ENCODE peak calls at places on chromosome 6, in four cellular contexts. One of them, this sample, is unnamed.
A peak's percentile ranks its signal among the peaks of the same experiment; 100 is the strongest.

GRCh38 chr6:115680621-115681020 is 380.1 kb downstream of the FRK start:
- DNase-seq in HepG2: no peak
- DNase-seq in sigmoid colon: peak; percentile 51
- DNase-seq in A549: no peak
- DNase-seq in this sample: no peak

GRCh38 chr6:134299236-134299635 is 18.7 kb downstream of the SGK1 start:
- DNase-seq in HepG2: peak; percentile 58
- DNase-seq in sigmoid colon: no peak
- DNase-seq in A549: peak; percentile 37
- DNase-seq in this sample: no peak

GRCh38 chr6:104682722-104683643 is 176.7 kb downstream of the HACE1 start:
- DNase-seq in HepG2: peak; percentile 40
- DNase-seq in sigmoid colon: no peak
- DNase-seq in A549: peak; percentile 66
- DNase-seq in this sample: no peak

GRCh38 chr6:24489881-24490280 is 503 bp upstream of the GPLD1 start:
- DNase-seq in HepG2: peak; percentile 46
- DNase-seq in sigmoid colon: no peak
- DNase-seq in A549: no peak
- DNase-seq in this sample: no peak

GRCh38 chr6:80622641-80623040 is 516.2 kb downstream of the BCKDHB start:
- DNase-seq in HepG2: no peak
- DNase-seq in sigmoid colon: no peak
- DNase-seq in A549: peak; percentile 6
- DNase-seq in this sample: no peak

GRCh38 chr6:142444800-142445405 is 143.1 kb downstream of the ADGRG6 start:
- DNase-seq in HepG2: no peak
- DNase-seq in sigmoid colon: no peak
- DNase-seq in A549: no peak
- DNase-seq in this sample: no peak

GRCh38 chr6:135331002-135331401 is 149.9 kb downstream of the MYB start:
- DNase-seq in HepG2: no peak
- DNase-seq in sigmoid colon: no peak
- DNase-seq in A549: no peak
- DNase-seq in this sample: no peak

GRCh38 chr6:109304284-109305015 is 77.8 kb downstream of the CD164 start:
- DNase-seq in HepG2: no peak
- DNase-seq in sigmoid colon: no peak
- DNase-seq in A549: no peak
- DNase-seq in this sample: no peak

GRCh38 chr6:90860822-90861601 is 274.1 kb upstream of the MAP3K7 start:
- DNase-seq in HepG2: peak; percentile 1
- DNase-seq in sigmoid colon: no peak
- DNase-seq in A549: peak; percentile 6
- DNase-seq in this sample: no peak

GRCh38 chr6:131744888-131745287 is 34.1 kb upstream of the CTAGE9 start:
- DNase-seq in HepG2: no peak
- DNase-seq in sigmoid colon: no peak
- DNase-seq in A549: no peak
- DNase-seq in this sample: no peak

GRCh38 chr6:105692630-105693212 is 289.8 kb upstream of the PREP start:
- DNase-seq in HepG2: no peak
- DNase-seq in sigmoid colon: no peak
- DNase-seq in A549: no peak
- DNase-seq in this sample: no peak

GRCh38 chr6:21883929-21884328 is 290.4 kb downstream of the SOX4 start:
- DNase-seq in HepG2: no peak
- DNase-seq in sigmoid colon: no peak
- DNase-seq in A549: no peak
- DNase-seq in this sample: no peak

GRCh38 chr6:40536442-40536841 is 50.7 kb downstream of the LRFN2 start:
- DNase-seq in HepG2: peak; percentile 18
- DNase-seq in sigmoid colon: no peak
- DNase-seq in A549: peak; percentile 15
- DNase-seq in this sample: no peak

GRCh38 chr6:40779399-40779798 is 192.2 kb upstream of the LRFN2 start:
- DNase-seq in HepG2: no peak
- DNase-seq in sigmoid colon: no peak
- DNase-seq in A549: no peak
- DNase-seq in this sample: no peak

GRCh38 chr6:157757430-157758403 is 65.3 kb upstream of the SNX9 start:
- DNase-seq in HepG2: no peak
- DNase-seq in sigmoid colon: no peak
- DNase-seq in A549: no peak
- DNase-seq in this sample: peak; percentile 77

GRCh38 chr6:157758516-157759023 is 64.5 kb upstream of the SNX9 start:
- DNase-seq in HepG2: no peak
- DNase-seq in sigmoid colon: no peak
- DNase-seq in A549: no peak
- DNase-seq in this sample: peak; percentile 88

GRCh38 chr6:157755032-157755751 is 67.9 kb upstream of the SNX9 start:
- DNase-seq in HepG2: no peak
- DNase-seq in sigmoid colon: no peak
- DNase-seq in A549: no peak
- DNase-seq in this sample: no peak

GRCh38 chr6:157755752-157756411 is 67.2 kb upstream of the SNX9 start:
- DNase-seq in HepG2: no peak
- DNase-seq in sigmoid colon: no peak
- DNase-seq in A549: no peak
- DNase-seq in this sample: no peak

GRCh38 chr6:157756708-157757429 is 66.2 kb upstream of the SNX9 start:
- DNase-seq in HepG2: peak; percentile 81
- DNase-seq in sigmoid colon: peak; percentile 93
- DNase-seq in A549: peak; percentile 70
- DNase-seq in this sample: peak; percentile 98
- TF ChIP-seq EP300 in HepG2: no peak
- TF ChIP-seq EP300 in sigmoid colon: no peak
- TF ChIP-seq EP300 in A549: no peak
- TF ChIP-seq EP300 in this sample: no peak

GRCh38 chr6:138640028-138640427 is 133.5 kb upstream of the CCDC28A start:
- DNase-seq in HepG2: no peak
- DNase-seq in sigmoid colon: no peak
- DNase-seq in A549: no peak
- DNase-seq in this sample: no peak

GRCh38 chr6:138638626-138639025 is 134.9 kb upstream of the CCDC28A start:
- DNase-seq in HepG2: no peak
- DNase-seq in sigmoid colon: no peak
- DNase-seq in A549: no peak
- DNase-seq in this sample: no peak

GRCh38 chr6:138643210-138643609 is 130.4 kb upstream of the CCDC28A start:
- DNase-seq in HepG2: peak; percentile 70
- DNase-seq in sigmoid colon: no peak
- DNase-seq in A549: no peak
- DNase-seq in this sample: no peak

DNA sequence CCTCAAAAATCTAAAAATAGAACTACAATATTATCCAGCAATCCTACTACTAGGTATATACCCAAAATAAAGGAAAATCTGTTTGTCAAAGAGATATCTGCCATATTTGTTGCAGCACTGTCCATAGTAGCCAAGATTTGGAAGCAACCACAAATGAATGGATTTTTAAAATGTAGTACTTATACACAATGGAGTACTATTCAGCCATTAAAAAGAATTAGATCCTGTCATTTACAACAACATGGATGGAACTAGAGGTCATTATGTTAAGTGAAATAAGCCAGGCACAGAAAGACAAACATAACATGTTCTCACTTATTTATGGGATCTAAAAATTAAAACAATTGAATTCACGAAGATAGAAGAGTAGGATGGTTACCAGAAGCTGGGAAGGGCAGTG is 135.7 kb upstream of the CCDC28A start:
- DNase-seq in HepG2: no peak
- DNase-seq in sigmoid colon: no peak
- DNase-seq in A549: no peak
- DNase-seq in this sample: no peak
- TF ChIP-seq EP300 in HepG2: no peak
- TF ChIP-seq EP300 in sigmoid colon: no peak
- TF ChIP-seq EP300 in A549: no peak
- TF ChIP-seq EP300 in this sample: no peak

GRCh38 chr6:69758214-69758613 is 38.6 kb downstream of the LMBRD1 start:
- DNase-seq in HepG2: no peak
- DNase-seq in sigmoid colon: no peak
- DNase-seq in A549: no peak
- DNase-seq in this sample: no peak
- TF ChIP-seq EP300 in HepG2: no peak
- TF ChIP-seq EP300 in sigmoid colon: no peak
- TF ChIP-seq EP300 in A549: no peak
- TF ChIP-seq EP300 in this sample: no peak

GRCh38 chr6:45477785-45478184 is 100.1 kb upstream of the SUPT3H start:
- DNase-seq in HepG2: no peak
- DNase-seq in sigmoid colon: no peak
- DNase-seq in A549: no peak
- DNase-seq in this sample: no peak

GRCh38 chr6:45478235-45478634 is 100.5 kb upstream of the SUPT3H start:
- DNase-seq in HepG2: no peak
- DNase-seq in sigmoid colon: no peak
- DNase-seq in A549: no peak
- DNase-seq in this sample: no peak

GRCh38 chr6:45480697-45481415 is 103.1 kb upstream of the SUPT3H start:
- DNase-seq in HepG2: no peak
- DNase-seq in sigmoid colon: no peak
- DNase-seq in A549: no peak
- DNase-seq in this sample: no peak

GRCh38 chr6:45477278-45477677 is 99.5 kb upstream of the SUPT3H start:
- DNase-seq in HepG2: no peak
- DNase-seq in sigmoid colon: no peak
- DNase-seq in A549: no peak
- DNase-seq in this sample: no peak

GRCh38 chr6:45479834-45480696 is 102.3 kb upstream of the SUPT3H start:
- DNase-seq in HepG2: no peak
- DNase-seq in sigmoid colon: no peak
- DNase-seq in A549: no peak
- DNase-seq in this sample: no peak
- TF ChIP-seq EP300 in HepG2: no peak
- TF ChIP-seq EP300 in sigmoid colon: no peak
- TF ChIP-seq EP300 in A549: no peak
- TF ChIP-seq EP300 in this sample: no peak

GRCh38 chr6:166289181-166290061 is 18.8 kb downstream of the PRR18 start:
- DNase-seq in HepG2: no peak
- DNase-seq in sigmoid colon: no peak
- DNase-seq in A549: no peak
- DNase-seq in this sample: no peak

GRCh38 chr6:166284640-166285039 is 23.6 kb downstream of the PRR18 start:
- DNase-seq in HepG2: no peak
- DNase-seq in sigmoid colon: no peak
- DNase-seq in A549: no peak
- DNase-seq in this sample: no peak

GRCh38 chr6:166281104-166281503 is 27.1 kb downstream of the PRR18 start:
- DNase-seq in HepG2: no peak
- DNase-seq in sigmoid colon: no peak
- DNase-seq in A549: no peak
- DNase-seq in this sample: no peak

GRCh38 chr6:166282394-166283032 is 25.7 kb downstream of the PRR18 start:
- DNase-seq in HepG2: no peak
- DNase-seq in sigmoid colon: no peak
- DNase-seq in A549: no peak
- DNase-seq in this sample: no peak

DNA sequence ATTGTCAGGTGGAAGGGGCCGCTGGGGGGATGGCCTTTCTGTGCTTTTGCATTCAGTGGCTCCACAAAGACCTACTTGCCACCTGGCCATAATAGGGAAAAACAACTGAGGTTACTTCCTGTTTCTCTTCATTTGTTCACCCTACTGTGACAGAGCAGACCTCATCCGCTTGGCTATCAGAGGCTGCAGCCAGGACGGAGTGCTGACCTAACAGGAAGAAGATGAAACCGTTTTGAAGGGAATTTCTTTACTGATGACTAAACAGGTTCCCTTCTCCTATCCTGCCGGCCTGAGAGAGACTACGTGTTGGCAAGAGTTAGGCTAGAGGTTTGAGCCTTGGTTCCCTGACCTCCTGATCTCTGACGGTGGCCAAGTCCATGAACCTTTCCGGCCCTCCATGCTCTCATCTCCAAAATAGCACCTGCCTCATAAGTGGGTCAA is 21.3 kb downstream of the PRR18 start:
- DNase-seq in HepG2: no peak
- DNase-seq in sigmoid colon: no peak
- DNase-seq in A549: no peak
- DNase-seq in this sample: no peak
- TF ChIP-seq EP300 in HepG2: no peak
- TF ChIP-seq EP300 in sigmoid colon: no peak
- TF ChIP-seq EP300 in A549: no peak
- TF ChIP-seq EP300 in this sample: no peak

GRCh38 chr6:35392773-35393672 is 50.7 kb downstream of the PPARD start:
- DNase-seq in HepG2: peak; percentile 28
- DNase-seq in sigmoid colon: no peak
- DNase-seq in A549: no peak
- DNase-seq in this sample: no peak
- TF ChIP-seq EP300 in HepG2: no peak
- TF ChIP-seq EP300 in sigmoid colon: no peak
- TF ChIP-seq EP300 in A549: no peak
- TF ChIP-seq EP300 in this sample: no peak

This sample was measured in esophagus muscularis mucosa.